ENCODE peak calls at places on chromosome 13, in ten cellular contexts. One of them, this sample, is unnamed.

GRCh38 chr13:90889906-90890305 is 457.6 kb upstream of the MIR17HG start:
- DNase-seq in tibial nerve: no peak
- DNase-seq in A549: no peak
- DNase-seq in CD8-positive, alpha-beta memory T cell: no peak
- DNase-seq in lower leg skin: no peak
- DNase-seq in CD4-positive, CD25-positive, alpha-beta regulatory T cell: no peak
- DNase-seq in cardiac muscle cell: no peak
- DNase-seq in lung: no peak
- DNase-seq in MG63: no peak
- DNase-seq in AG09309: no peak
- DNase-seq in this sample: no peak

GRCh38 chr13:41356788-41357187 is 45.7 kb downstream of the NAA16 start:
- DNase-seq in tibial nerve: no peak
- DNase-seq in MG63: no peak
- DNase-seq in A549: no peak
- DNase-seq in AG09309: no peak
- DNase-seq in CD8-positive, alpha-beta memory T cell: no peak
- DNase-seq in cardiac muscle cell: no peak
- DNase-seq in lung: no peak
- DNase-seq in CD4-positive, CD25-positive, alpha-beta regulatory T cell: peak
- DNase-seq in lower leg skin: no peak
- DNase-seq in this sample: no peak

GRCh38 chr13:95784891-95785290 is 108.0 kb downstream of the DNAJC3 start:
- DNase-seq in A549: no peak
- DNase-seq in tibial nerve: no peak
- DNase-seq in AG09309: no peak
- DNase-seq in cardiac muscle cell: peak
- DNase-seq in MG63: no peak
- DNase-seq in CD4-positive, CD25-positive, alpha-beta regulatory T cell: no peak
- DNase-seq in lower leg skin: no peak
- DNase-seq in lung: no peak
- DNase-seq in CD8-positive, alpha-beta memory T cell: no peak
- DNase-seq in this sample: no peak

GRCh38 chr13:30577381-30577780 is 40.3 kb upstream of the USPL1 start:
- DNase-seq in MG63: peak
- DNase-seq in cardiac muscle cell: peak
- DNase-seq in lung: no peak
- DNase-seq in CD8-positive, alpha-beta memory T cell: peak
- DNase-seq in lower leg skin: no peak
- DNase-seq in AG09309: peak
- DNase-seq in A549: peak
- DNase-seq in tibial nerve: no peak
- DNase-seq in CD4-positive, CD25-positive, alpha-beta regulatory T cell: peak
- DNase-seq in this sample: peak

GRCh38 chr13:103883698-103884097 is 817.5 kb upstream of the SLC10A2 start:
- DNase-seq in MG63: no peak
- DNase-seq in A549: no peak
- DNase-seq in AG09309: no peak
- DNase-seq in tibial nerve: no peak
- DNase-seq in CD4-positive, CD25-positive, alpha-beta regulatory T cell: no peak
- DNase-seq in lower leg skin: no peak
- DNase-seq in lung: no peak
- DNase-seq in CD8-positive, alpha-beta memory T cell: no peak
- DNase-seq in cardiac muscle cell: peak
- DNase-seq in this sample: no peak

GRCh38 chr13:40780822-40781401 is 8.5 kb upstream of the SLC25A15 start:
- DNase-seq in MG63: peak
- DNase-seq in tibial nerve: no peak
- DNase-seq in CD8-positive, alpha-beta memory T cell: no peak
- DNase-seq in AG09309: no peak
- DNase-seq in CD4-positive, CD25-positive, alpha-beta regulatory T cell: no peak
- DNase-seq in lung: no peak
- DNase-seq in A549: peak
- DNase-seq in lower leg skin: no peak
- DNase-seq in cardiac muscle cell: peak
- DNase-seq in this sample: no peak

GRCh38 chr13:37011788-37012187 is 11.2 kb downstream of the EXOSC8 start:
- DNase-seq in lung: no peak
- DNase-seq in CD8-positive, alpha-beta memory T cell: no peak
- DNase-seq in lower leg skin: no peak
- DNase-seq in MG63: no peak
- DNase-seq in AG09309: no peak
- DNase-seq in cardiac muscle cell: peak
- DNase-seq in CD4-positive, CD25-positive, alpha-beta regulatory T cell: no peak
- DNase-seq in A549: no peak
- DNase-seq in tibial nerve: no peak
- DNase-seq in this sample: no peak

GRCh38 chr13:70668293-70668692 is 560.0 kb upstream of the KLHL1 start:
- DNase-seq in cardiac muscle cell: no peak
- DNase-seq in lung: peak
- DNase-seq in lower leg skin: no peak
- DNase-seq in CD4-positive, CD25-positive, alpha-beta regulatory T cell: no peak
- DNase-seq in A549: no peak
- DNase-seq in MG63: no peak
- DNase-seq in AG09309: no peak
- DNase-seq in CD8-positive, alpha-beta memory T cell: no peak
- DNase-seq in tibial nerve: no peak
- DNase-seq in this sample: no peak

DNA sequence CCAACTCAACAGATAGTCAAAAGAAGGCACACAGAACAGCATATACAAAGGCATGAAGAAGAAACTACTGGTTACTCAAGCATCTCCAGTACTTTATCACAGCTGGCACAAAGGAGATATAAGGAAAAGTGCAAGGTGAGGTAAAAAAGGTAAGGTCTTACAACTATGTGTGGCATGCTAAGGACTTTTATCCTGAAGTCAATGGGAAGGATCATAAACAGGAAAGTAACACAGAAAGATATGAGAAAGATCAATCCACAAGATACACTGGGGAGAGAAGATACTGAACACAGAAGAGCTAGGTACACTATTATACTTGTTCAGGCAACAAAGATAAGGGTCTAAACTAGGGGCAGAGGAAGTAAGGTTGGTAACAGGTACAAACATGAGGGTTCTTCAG is 5.9 kb downstream of the KPNA3 start:
- DNase-seq in MG63: no peak
- DNase-seq in cardiac muscle cell: no peak
- DNase-seq in CD8-positive, alpha-beta memory T cell: no peak
- DNase-seq in CD4-positive, CD25-positive, alpha-beta regulatory T cell: no peak
- DNase-seq in AG09309: no peak
- DNase-seq in lung: no peak
- DNase-seq in tibial nerve: no peak
- DNase-seq in lower leg skin: no peak
- DNase-seq in A549: no peak
- DNase-seq in this sample: no peak
- H3K4me3 ChIP-seq in MG63: no peak
- H3K4me3 ChIP-seq in cardiac muscle cell: no peak
- H3K4me3 ChIP-seq in CD8-positive, alpha-beta memory T cell: no peak
- H3K4me3 ChIP-seq in CD4-positive, CD25-positive, alpha-beta regulatory T cell: no peak
- H3K4me3 ChIP-seq in AG09309: no peak
- H3K4me3 ChIP-seq in lung: no peak
- H3K4me3 ChIP-seq in tibial nerve: no peak
- H3K4me3 ChIP-seq in lower leg skin: no peak
- H3K4me3 ChIP-seq in A549: no peak
- H3K4me3 ChIP-seq in this sample: no peak

GRCh38 chr13:99811067-99811715 is 160.4 kb downstream of the ZIC5 start:
- DNase-seq in MG63: no peak
- DNase-seq in CD4-positive, CD25-positive, alpha-beta regulatory T cell: no peak
- DNase-seq in AG09309: no peak
- DNase-seq in lung: no peak
- DNase-seq in CD8-positive, alpha-beta memory T cell: no peak
- DNase-seq in tibial nerve: no peak
- DNase-seq in cardiac muscle cell: no peak
- DNase-seq in lower leg skin: no peak
- DNase-seq in A549: no peak
- DNase-seq in this sample: no peak

GRCh38 chr13:99809931-99810330 is 161.6 kb downstream of the ZIC5 start:
- DNase-seq in lower leg skin: no peak
- DNase-seq in MG63: no peak
- DNase-seq in tibial nerve: no peak
- DNase-seq in A549: peak
- DNase-seq in AG09309: no peak
- DNase-seq in cardiac muscle cell: no peak
- DNase-seq in CD4-positive, CD25-positive, alpha-beta regulatory T cell: no peak
- DNase-seq in CD8-positive, alpha-beta memory T cell: no peak
- DNase-seq in lung: no peak
- DNase-seq in this sample: no peak

GRCh38 chr13:99806671-99807070 is 164.9 kb downstream of the ZIC5 start:
- DNase-seq in cardiac muscle cell: no peak
- DNase-seq in CD8-positive, alpha-beta memory T cell: no peak
- DNase-seq in AG09309: no peak
- DNase-seq in lower leg skin: no peak
- DNase-seq in A549: no peak
- DNase-seq in MG63: no peak
- DNase-seq in lung: no peak
- DNase-seq in CD4-positive, CD25-positive, alpha-beta regulatory T cell: no peak
- DNase-seq in tibial nerve: no peak
- DNase-seq in this sample: no peak

GRCh38 chr13:99805361-99805760 is 166.2 kb downstream of the ZIC5 start:
- DNase-seq in AG09309: no peak
- DNase-seq in CD8-positive, alpha-beta memory T cell: no peak
- DNase-seq in MG63: no peak
- DNase-seq in A549: no peak
- DNase-seq in tibial nerve: no peak
- DNase-seq in lower leg skin: no peak
- DNase-seq in lung: no peak
- DNase-seq in cardiac muscle cell: no peak
- DNase-seq in CD4-positive, CD25-positive, alpha-beta regulatory T cell: no peak
- DNase-seq in this sample: no peak

DNA sequence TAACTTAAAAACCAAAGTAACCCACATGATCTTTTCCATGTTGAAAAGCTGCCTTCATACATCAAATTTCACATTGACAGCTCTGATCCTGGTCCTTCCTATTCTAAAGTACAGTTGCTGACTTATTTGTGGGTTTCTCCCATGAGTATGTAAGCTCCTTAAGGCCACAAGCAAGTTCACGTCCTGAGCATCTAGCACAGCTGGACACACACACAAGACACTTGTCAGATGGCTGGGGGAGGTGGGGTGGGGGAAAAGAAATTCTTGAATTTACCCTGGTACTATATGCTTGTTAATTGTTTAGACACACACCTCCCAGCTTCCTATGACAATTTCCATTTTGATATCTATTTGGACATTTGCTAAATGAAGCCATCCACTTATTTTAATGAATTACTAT is 162.8 kb downstream of the ZIC5 start:
- DNase-seq in lower leg skin: no peak
- DNase-seq in AG09309: no peak
- DNase-seq in cardiac muscle cell: no peak
- DNase-seq in A549: no peak
- DNase-seq in MG63: no peak
- DNase-seq in lung: no peak
- DNase-seq in CD4-positive, CD25-positive, alpha-beta regulatory T cell: no peak
- DNase-seq in tibial nerve: no peak
- DNase-seq in CD8-positive, alpha-beta memory T cell: no peak
- DNase-seq in this sample: no peak
- H3K4me3 ChIP-seq in lower leg skin: no peak
- H3K4me3 ChIP-seq in AG09309: no peak
- H3K4me3 ChIP-seq in cardiac muscle cell: no peak
- H3K4me3 ChIP-seq in A549: no peak
- H3K4me3 ChIP-seq in MG63: no peak
- H3K4me3 ChIP-seq in lung: no peak
- H3K4me3 ChIP-seq in CD4-positive, CD25-positive, alpha-beta regulatory T cell: no peak
- H3K4me3 ChIP-seq in tibial nerve: no peak
- H3K4me3 ChIP-seq in CD8-positive, alpha-beta memory T cell: no peak
- H3K4me3 ChIP-seq in this sample: no peak

GRCh38 chr13:51229141-51229540 is 6.9 kb downstream of the FAM124A start:
- DNase-seq in lung: no peak
- DNase-seq in AG09309: no peak
- DNase-seq in tibial nerve: no peak
- DNase-seq in CD8-positive, alpha-beta memory T cell: no peak
- DNase-seq in lower leg skin: no peak
- DNase-seq in A549: no peak
- DNase-seq in CD4-positive, CD25-positive, alpha-beta regulatory T cell: no peak
- DNase-seq in cardiac muscle cell: no peak
- DNase-seq in MG63: no peak
- DNase-seq in this sample: no peak

GRCh38 chr13:51231456-51231855 is 9.3 kb downstream of the FAM124A start:
- DNase-seq in CD8-positive, alpha-beta memory T cell: no peak
- DNase-seq in A549: no peak
- DNase-seq in MG63: no peak
- DNase-seq in tibial nerve: no peak
- DNase-seq in lung: no peak
- DNase-seq in CD4-positive, CD25-positive, alpha-beta regulatory T cell: no peak
- DNase-seq in AG09309: no peak
- DNase-seq in lower leg skin: no peak
- DNase-seq in cardiac muscle cell: no peak
- DNase-seq in this sample: no peak

GRCh38 chr13:51229731-51230130 is 7.5 kb downstream of the FAM124A start:
- DNase-seq in lower leg skin: no peak
- DNase-seq in CD8-positive, alpha-beta memory T cell: no peak
- DNase-seq in CD4-positive, CD25-positive, alpha-beta regulatory T cell: no peak
- DNase-seq in tibial nerve: no peak
- DNase-seq in cardiac muscle cell: no peak
- DNase-seq in AG09309: no peak
- DNase-seq in A549: no peak
- DNase-seq in lung: no peak
- DNase-seq in MG63: no peak
- DNase-seq in this sample: no peak

GRCh38 chr13:51233117-51233826 is 11.1 kb downstream of the FAM124A start:
- DNase-seq in CD4-positive, CD25-positive, alpha-beta regulatory T cell: no peak
- DNase-seq in CD8-positive, alpha-beta memory T cell: no peak
- DNase-seq in AG09309: no peak
- DNase-seq in lower leg skin: no peak
- DNase-seq in MG63: no peak
- DNase-seq in A549: no peak
- DNase-seq in tibial nerve: no peak
- DNase-seq in lung: no peak
- DNase-seq in cardiac muscle cell: no peak
- DNase-seq in this sample: no peak

GRCh38 chr13:51230473-51231105 is 8.4 kb downstream of the FAM124A start:
- DNase-seq in AG09309: peak
- DNase-seq in CD4-positive, CD25-positive, alpha-beta regulatory T cell: no peak
- DNase-seq in MG63: peak
- DNase-seq in lung: no peak
- DNase-seq in cardiac muscle cell: peak
- DNase-seq in A549: no peak
- DNase-seq in lower leg skin: no peak
- DNase-seq in tibial nerve: peak
- DNase-seq in CD8-positive, alpha-beta memory T cell: no peak
- DNase-seq in this sample: peak
- H3K4me3 ChIP-seq in AG09309: no peak
- H3K4me3 ChIP-seq in CD4-positive, CD25-positive, alpha-beta regulatory T cell: no peak
- H3K4me3 ChIP-seq in MG63: peak
- H3K4me3 ChIP-seq in lung: no peak
- H3K4me3 ChIP-seq in cardiac muscle cell: no peak
- H3K4me3 ChIP-seq in A549: no peak
- H3K4me3 ChIP-seq in lower leg skin: no peak
- H3K4me3 ChIP-seq in tibial nerve: peak
- H3K4me3 ChIP-seq in CD8-positive, alpha-beta memory T cell: no peak
- H3K4me3 ChIP-seq in this sample: no peak

DNA sequence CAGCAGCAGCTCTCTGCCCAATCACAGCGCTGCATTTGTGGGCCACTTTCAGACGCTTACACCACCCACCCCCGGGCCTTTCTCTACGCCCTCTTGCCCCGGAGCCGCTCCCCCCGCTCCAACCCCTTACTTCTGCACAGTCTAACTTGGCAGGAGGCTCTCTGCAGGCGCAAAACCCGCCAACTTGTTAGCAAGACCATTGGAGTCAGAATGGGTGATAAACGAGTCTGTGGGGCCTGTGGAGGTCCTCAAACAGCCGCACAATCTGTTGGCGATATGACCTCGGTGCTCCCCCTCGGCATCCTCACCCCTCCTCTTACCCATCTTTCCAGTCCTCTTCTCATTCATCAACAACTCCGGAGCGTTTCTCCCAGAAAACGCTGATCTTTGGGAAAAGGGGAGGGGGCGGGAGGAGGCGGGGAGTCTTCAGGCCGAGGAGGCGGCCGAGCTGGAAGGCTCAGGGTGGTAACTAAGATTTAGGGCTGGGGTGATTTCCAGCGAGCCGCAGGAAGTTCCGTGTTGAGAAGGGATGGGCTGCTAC is 4.2 kb downstream of the SOX21 start:
- DNase-seq in A549: no peak
- DNase-seq in lung: no peak
- DNase-seq in CD4-positive, CD25-positive, alpha-beta regulatory T cell: no peak
- DNase-seq in lower leg skin: no peak
- DNase-seq in tibial nerve: no peak
- DNase-seq in cardiac muscle cell: no peak
- DNase-seq in MG63: no peak
- DNase-seq in AG09309: no peak
- DNase-seq in CD8-positive, alpha-beta memory T cell: no peak
- DNase-seq in this sample: no peak
- H3K4me3 ChIP-seq in A549: peak
- H3K4me3 ChIP-seq in lung: no peak
- H3K4me3 ChIP-seq in CD4-positive, CD25-positive, alpha-beta regulatory T cell: no peak
- H3K4me3 ChIP-seq in lower leg skin: no peak
- H3K4me3 ChIP-seq in tibial nerve: no peak
- H3K4me3 ChIP-seq in cardiac muscle cell: no peak
- H3K4me3 ChIP-seq in MG63: no peak
- H3K4me3 ChIP-seq in AG09309: no peak
- H3K4me3 ChIP-seq in CD8-positive, alpha-beta memory T cell: no peak
- H3K4me3 ChIP-seq in this sample: no peak

This sample was measured in skeletal muscle cell.